ENCODE peak calls at places on chromosomes 3 and 15, in six cellular contexts. One of them, this sample, is unnamed.

GRCh38 chr3:187719628-187720336 is 17.4 kb upstream of the RTP2 start:
- DNase-seq in HAP-1: no peak
- DNase-seq in WERI-Rb-1: no peak
- DNase-seq in transverse colon: no peak
- DNase-seq in thoracic aorta: no peak
- DNase-seq in neural progenitor cell: peak; percentile 21
- DNase-seq in this sample: peak; percentile 37

GRCh38 chr3:12107071-12107713 is 51.5 kb downstream of the TIMP4 start:
- DNase-seq in HAP-1: no peak
- DNase-seq in WERI-Rb-1: no peak
- DNase-seq in transverse colon: no peak
- DNase-seq in thoracic aorta: no peak
- DNase-seq in neural progenitor cell: no peak
- DNase-seq in this sample: no peak

GRCh38 chr15:90901799-90902655 is 1.1 kb upstream of the MAN2A2 start:
- DNase-seq in HAP-1: peak; percentile 67
- DNase-seq in WERI-Rb-1: peak; percentile 65
- DNase-seq in transverse colon: peak; percentile 82
- DNase-seq in thoracic aorta: no peak
- DNase-seq in neural progenitor cell: peak; percentile 91
- DNase-seq in this sample: peak; percentile 99

GRCh38 chr15:66670698-66671580 is 31.1 kb upstream of the SMAD6 start:
- DNase-seq in HAP-1: no peak
- DNase-seq in WERI-Rb-1: peak; percentile 38
- DNase-seq in transverse colon: peak; percentile 88
- DNase-seq in thoracic aorta: no peak
- DNase-seq in neural progenitor cell: peak; percentile 76
- DNase-seq in this sample: peak; percentile 97

GRCh38 chr3:155184027-155184426 is 103.9 kb downstream of the MME start:
- DNase-seq in HAP-1: no peak
- DNase-seq in WERI-Rb-1: no peak
- DNase-seq in transverse colon: no peak
- DNase-seq in thoracic aorta: no peak
- DNase-seq in neural progenitor cell: no peak
- DNase-seq in this sample: no peak

GRCh38 chr3:3800076-3800448 is 831 bp downstream of the LRRN1 start:
- DNase-seq in HAP-1: peak; percentile 5
- DNase-seq in WERI-Rb-1: peak; percentile 14
- DNase-seq in transverse colon: no peak
- DNase-seq in thoracic aorta: no peak
- DNase-seq in neural progenitor cell: peak; percentile 51
- DNase-seq in this sample: peak; percentile 53

GRCh38 chr3:45178131-45179023 is 32.2 kb upstream of the CDCP1 start:
- DNase-seq in HAP-1: no peak
- DNase-seq in WERI-Rb-1: no peak
- DNase-seq in transverse colon: no peak
- DNase-seq in thoracic aorta: no peak
- DNase-seq in neural progenitor cell: no peak
- DNase-seq in this sample: no peak

GRCh38 chr3:95302044-95302443 is 1239.2 kb downstream of the NSUN3 start:
- DNase-seq in HAP-1: no peak
- DNase-seq in WERI-Rb-1: no peak
- DNase-seq in transverse colon: no peak
- DNase-seq in thoracic aorta: no peak
- DNase-seq in neural progenitor cell: no peak
- DNase-seq in this sample: no peak

GRCh38 chr3:25037049-25037547 is 391.0 kb upstream of the RARB start:
- DNase-seq in HAP-1: no peak
- DNase-seq in WERI-Rb-1: no peak
- DNase-seq in transverse colon: no peak
- DNase-seq in thoracic aorta: no peak
- DNase-seq in neural progenitor cell: no peak
- DNase-seq in this sample: no peak

GRCh38 chr3:146747928-146748327 is 142.8 kb upstream of the PLSCR5 start:
- DNase-seq in HAP-1: no peak
- DNase-seq in WERI-Rb-1: no peak
- DNase-seq in transverse colon: no peak
- DNase-seq in thoracic aorta: no peak
- DNase-seq in neural progenitor cell: no peak
- DNase-seq in this sample: no peak

GRCh38 chr3:113245775-113246174 is 34.4 kb downstream of the BOC start:
- DNase-seq in HAP-1: peak; percentile 38
- DNase-seq in WERI-Rb-1: no peak
- DNase-seq in transverse colon: no peak
- DNase-seq in thoracic aorta: no peak
- DNase-seq in neural progenitor cell: peak; percentile 38
- DNase-seq in this sample: no peak

GRCh38 chr3:59185586-59186381 is 136.0 kb upstream of the CFAP20DC start:
- DNase-seq in HAP-1: peak; percentile 57
- DNase-seq in WERI-Rb-1: no peak
- DNase-seq in transverse colon: no peak
- DNase-seq in thoracic aorta: no peak
- DNase-seq in neural progenitor cell: no peak
- DNase-seq in this sample: no peak

GRCh38 chr3:12990781-12991480 is 82.3 kb downstream of the IQSEC1 start:
- DNase-seq in HAP-1: no peak
- DNase-seq in WERI-Rb-1: peak; percentile 59
- DNase-seq in transverse colon: peak; percentile 4
- DNase-seq in thoracic aorta: no peak
- DNase-seq in neural progenitor cell: no peak
- DNase-seq in this sample: no peak

GRCh38 chr3:70999730-71000129 is 583.8 kb downstream of the FOXP1 start:
- DNase-seq in HAP-1: no peak
- DNase-seq in WERI-Rb-1: no peak
- DNase-seq in transverse colon: no peak
- DNase-seq in thoracic aorta: no peak
- DNase-seq in neural progenitor cell: no peak
- DNase-seq in this sample: no peak

GRCh38 chr3:78096488-78097255 is 1056.8 kb downstream of the ROBO2 start:
- DNase-seq in HAP-1: no peak
- DNase-seq in WERI-Rb-1: no peak
- DNase-seq in transverse colon: no peak
- DNase-seq in thoracic aorta: no peak
- DNase-seq in neural progenitor cell: no peak
- DNase-seq in this sample: no peak

GRCh38 chr3:152269423-152270144 is 855 bp downstream of the MBNL1 start:
- DNase-seq in HAP-1: peak; percentile 75
- DNase-seq in WERI-Rb-1: no peak
- DNase-seq in transverse colon: peak; percentile 73
- DNase-seq in thoracic aorta: peak; percentile 57
- DNase-seq in neural progenitor cell: peak; percentile 16
- DNase-seq in this sample: peak; percentile 4

GRCh38 chr15:44706946-44707636 is 4.0 kb downstream of the PATL2 start:
- DNase-seq in HAP-1: no peak
- DNase-seq in WERI-Rb-1: no peak
- DNase-seq in transverse colon: peak; percentile 86
- DNase-seq in thoracic aorta: no peak
- DNase-seq in neural progenitor cell: no peak
- DNase-seq in this sample: no peak

GRCh38 chr3:143266512-143266911 is 146.9 kb downstream of the CHST2 start:
- DNase-seq in HAP-1: no peak
- DNase-seq in WERI-Rb-1: no peak
- DNase-seq in transverse colon: no peak
- DNase-seq in thoracic aorta: no peak
- DNase-seq in neural progenitor cell: no peak
- DNase-seq in this sample: no peak

GRCh38 chr3:78402720-78403119 is 1362.8 kb downstream of the ROBO2 start:
- DNase-seq in HAP-1: no peak
- DNase-seq in WERI-Rb-1: no peak
- DNase-seq in transverse colon: no peak
- DNase-seq in thoracic aorta: no peak
- DNase-seq in neural progenitor cell: no peak
- DNase-seq in this sample: no peak

DNA sequence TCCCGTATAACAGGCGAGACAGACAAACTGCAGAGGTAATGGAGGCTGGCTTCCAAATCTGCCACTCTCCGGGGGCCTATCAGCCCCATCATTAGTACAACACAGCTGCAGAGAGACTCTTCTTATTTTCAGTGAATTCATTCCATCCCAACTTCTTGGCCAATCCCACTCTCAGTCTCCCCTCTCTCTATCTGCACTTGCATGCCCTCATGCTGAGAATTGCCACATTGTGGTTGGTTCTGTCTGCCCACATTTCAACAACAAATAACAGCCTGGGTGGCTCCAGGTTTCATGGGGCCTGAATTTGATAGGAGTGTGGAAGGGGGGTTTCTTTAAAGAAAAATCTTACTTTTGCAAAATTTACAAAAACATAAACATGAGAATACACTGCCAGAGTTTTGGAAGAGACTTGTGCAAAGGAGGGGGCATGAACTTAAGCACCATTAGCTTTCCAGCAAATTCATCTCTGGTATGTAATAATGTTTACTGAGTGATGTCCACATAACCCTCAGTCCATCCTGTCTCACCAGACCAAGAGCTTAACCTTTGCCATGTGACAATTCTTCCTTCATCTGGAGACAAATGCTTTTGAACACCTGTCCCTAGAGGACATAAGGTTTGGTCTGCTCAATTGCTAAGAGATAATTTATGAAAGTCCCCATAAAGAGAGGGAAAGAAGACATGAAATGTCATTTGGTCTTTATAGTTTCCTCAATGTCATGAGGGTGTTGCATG is 412.5 kb downstream of the ERC2 start:
- DNase-seq in HAP-1: no peak
- DNase-seq in WERI-Rb-1: no peak
- DNase-seq in transverse colon: no peak
- DNase-seq in thoracic aorta: no peak
- DNase-seq in neural progenitor cell: no peak
- DNase-seq in this sample: peak; percentile 12
- H3K4me3 ChIP-seq in HAP-1: no peak overlapping the region
- H3K4me3 ChIP-seq in WERI-Rb-1: no peak overlapping the region
- H3K4me3 ChIP-seq in transverse colon: no peak overlapping the region
- H3K4me3 ChIP-seq in thoracic aorta: no peak overlapping the region
- H3K4me3 ChIP-seq in neural progenitor cell: no peak overlapping the region
- H3K4me3 ChIP-seq in this sample: no peak overlapping the region

DNA sequence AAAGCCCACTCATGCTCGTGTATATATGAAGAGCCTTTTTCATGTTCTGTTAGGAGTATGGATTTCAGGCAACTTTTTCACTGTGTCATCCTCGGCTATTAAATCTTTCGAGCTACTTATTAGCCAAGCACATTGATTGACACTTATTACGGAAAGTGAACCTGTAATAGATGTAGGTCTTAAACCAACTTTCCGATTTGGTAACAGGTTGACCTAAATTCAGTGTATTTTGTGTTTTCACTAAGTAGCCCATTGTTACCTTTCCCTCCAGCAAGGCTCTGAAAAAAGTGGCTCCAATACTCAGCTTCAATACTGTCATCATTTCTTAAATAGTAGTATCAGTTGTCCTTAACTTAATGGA is 1.7 kb downstream of the PAK2 start:
- DNase-seq in HAP-1: peak; percentile 3
- DNase-seq in WERI-Rb-1: no peak
- DNase-seq in transverse colon: no peak
- DNase-seq in thoracic aorta: no peak
- DNase-seq in neural progenitor cell: no peak
- DNase-seq in this sample: no peak
- H3K36me3 ChIP-seq in HAP-1: no peaks in the 10 kb centered on the region
- H3K36me3 ChIP-seq in WERI-Rb-1: no peaks in the 10 kb centered on the region
- H3K36me3 ChIP-seq in transverse colon: no peaks in the 10 kb centered on the region
- H3K36me3 ChIP-seq in thoracic aorta: no peaks in the 10 kb centered on the region
- H3K36me3 ChIP-seq in neural progenitor cell: peaks cover 6% of the 10 kb centered on the region
- H3K36me3 ChIP-seq in this sample: no peaks in the 10 kb centered on the region

GRCh38 chr3:124200336-124200901 is 208.5 kb upstream of the ROPN1 start:
- DNase-seq in HAP-1: no peak
- DNase-seq in WERI-Rb-1: no peak
- DNase-seq in transverse colon: no peak
- DNase-seq in thoracic aorta: no peak
- DNase-seq in neural progenitor cell: no peak
- DNase-seq in this sample: no peak

GRCh38 chr3:124206225-124206624 is 214.3 kb upstream of the ROPN1 start:
- DNase-seq in HAP-1: no peak
- DNase-seq in WERI-Rb-1: no peak
- DNase-seq in transverse colon: no peak
- DNase-seq in thoracic aorta: no peak
- DNase-seq in neural progenitor cell: no peak
- DNase-seq in this sample: no peak

GRCh38 chr3:124202754-124203153 is 210.8 kb upstream of the ROPN1 start:
- DNase-seq in HAP-1: no peak
- DNase-seq in WERI-Rb-1: no peak
- DNase-seq in transverse colon: peak; percentile 11
- DNase-seq in thoracic aorta: peak; percentile 7
- DNase-seq in neural progenitor cell: no peak
- DNase-seq in this sample: no peak

GRCh38 chr3:124201786-124202185 is 209.9 kb upstream of the ROPN1 start:
- DNase-seq in HAP-1: no peak
- DNase-seq in WERI-Rb-1: peak; percentile 66
- DNase-seq in transverse colon: peak; percentile 10
- DNase-seq in thoracic aorta: no peak
- DNase-seq in neural progenitor cell: no peak
- DNase-seq in this sample: no peak

DNA sequence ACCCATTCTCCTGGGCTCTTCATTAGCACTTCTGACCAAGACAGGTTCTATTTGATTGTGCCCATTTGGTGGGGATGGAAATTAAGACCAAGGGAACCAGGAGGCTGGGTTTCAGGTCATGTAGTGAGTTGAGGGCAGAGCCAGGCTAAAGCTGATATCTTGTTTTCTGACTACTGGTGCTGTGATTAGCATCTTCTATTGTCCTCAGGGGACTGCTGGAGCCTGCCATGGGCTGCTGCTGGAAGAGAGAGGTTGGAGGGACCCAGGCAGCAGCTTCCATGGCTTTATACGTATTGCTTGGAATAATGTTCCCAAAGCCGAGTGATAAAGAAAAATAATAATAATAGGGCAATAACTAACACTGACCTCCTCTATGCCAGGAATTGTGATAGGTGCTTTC is 211.4 kb upstream of the ROPN1 start:
- DNase-seq in HAP-1: no peak
- DNase-seq in WERI-Rb-1: no peak
- DNase-seq in transverse colon: no peak
- DNase-seq in thoracic aorta: no peak
- DNase-seq in neural progenitor cell: peak; percentile 7
- DNase-seq in this sample: peak; percentile 22
- H3K27me3 ChIP-seq in HAP-1: no peaks in the 10 kb centered on the region
- H3K27me3 ChIP-seq in WERI-Rb-1: no peaks in the 10 kb centered on the region
- H3K27me3 ChIP-seq in transverse colon: no peaks in the 10 kb centered on the region
- H3K27me3 ChIP-seq in thoracic aorta: no peaks in the 10 kb centered on the region
- H3K27me3 ChIP-seq in neural progenitor cell: no peaks in the 10 kb centered on the region
- H3K27me3 ChIP-seq in this sample: no peaks in the 10 kb centered on the region

GRCh38 chr3:123202451-123202850 is 708 bp downstream of the SEC22A start:
- DNase-seq in HAP-1: no peak
- DNase-seq in WERI-Rb-1: peak; percentile 48
- DNase-seq in transverse colon: no peak
- DNase-seq in thoracic aorta: no peak
- DNase-seq in neural progenitor cell: peak; percentile 28
- DNase-seq in this sample: peak; percentile 41

GRCh38 chr3:123201557-123202427 is at the start of gene SEC22A:
- DNase-seq in HAP-1: peak; percentile 95
- DNase-seq in WERI-Rb-1: peak; percentile 97
- DNase-seq in transverse colon: peak; percentile 97
- DNase-seq in thoracic aorta: peak; percentile 59
- DNase-seq in neural progenitor cell: peak; percentile 97
- DNase-seq in this sample: peak; percentile 94

GRCh38 chr3:123198352-123198751 is 3.4 kb upstream of the SEC22A start:
- DNase-seq in HAP-1: no peak
- DNase-seq in WERI-Rb-1: no peak
- DNase-seq in transverse colon: no peak
- DNase-seq in thoracic aorta: no peak
- DNase-seq in neural progenitor cell: no peak
- DNase-seq in this sample: no peak

DNA sequence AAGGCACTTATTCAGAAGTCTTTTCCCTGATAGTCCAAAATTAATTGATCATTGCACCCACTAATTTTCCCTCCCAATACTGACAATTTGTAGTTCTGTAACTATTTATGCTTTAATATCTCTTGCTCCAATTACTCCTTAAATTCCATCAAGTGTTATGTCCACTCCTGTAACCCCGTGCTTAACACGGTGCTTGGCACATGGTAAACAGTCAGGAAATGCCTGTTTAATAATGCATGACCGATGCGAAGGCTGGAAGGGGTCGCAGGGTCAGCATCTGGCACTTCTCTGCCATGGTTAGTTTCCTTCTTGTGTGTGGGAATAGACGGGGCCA is 553 bp upstream of the SEC22A start:
- DNase-seq in HAP-1: no peak
- DNase-seq in WERI-Rb-1: no peak
- DNase-seq in transverse colon: no peak
- DNase-seq in thoracic aorta: no peak
- DNase-seq in neural progenitor cell: no peak
- DNase-seq in this sample: no peak
- H3K4me3 ChIP-seq in HAP-1: peak overlapping the region; percentile 96
- H3K4me3 ChIP-seq in WERI-Rb-1: peak overlapping the region; percentile 91
- H3K4me3 ChIP-seq in transverse colon: peak overlapping the region; percentile 22
- H3K4me3 ChIP-seq in thoracic aorta: peak overlapping the region; percentile 95
- H3K4me3 ChIP-seq in neural progenitor cell: peak overlapping the region; percentile 83
- H3K4me3 ChIP-seq in this sample: peak overlapping the region; percentile 85

This sample was measured in H7.